ENCODE peak calls at places on chromosomes 2 and 18, in seven cellular contexts. H, W, P, N, V, Z and C are unnamed samples.

GRCh38 chr2:55357907-55358306 is 61.7 kb downstream of the CCDC88A start:
- DNase-seq in W (no peak), Z (no peak), V (no peak), P (no peak), H (no peak), N (no peak), C (no peak)

GRCh38 chr2:203690110-203691047 is 16.1 kb upstream of the CD28 start:
- DNase-seq in P (no peak), V (no peak), W (no peak), H (no peak), N (no peak), Z (no peak), C (no peak)

GRCh38 chr18:3451166-3451988 is 1.4 kb downstream of the TGIF1 start:
- DNase-seq in W (peak; percentile 89), Z (peak; percentile 86), H (no peak), P (no peak), V (no peak), N (peak; percentile 80), C (peak; percentile 39)

GRCh38 chr18:58649966-58650816 is 21.1 kb upstream of the MALT1 start:
- DNase-seq in Z (no peak), V (no peak), H (no peak), P (peak; percentile 80), W (no peak), N (no peak), C (no peak)

GRCh38 chr2:215702116-215702905 is 266.4 kb upstream of the FN1 start:
- DNase-seq in Z (no peak), P (no peak), V (no peak), N (peak; percentile 80), W (no peak), H (no peak), C (no peak)

GRCh38 chr18:21760321-21760720 is 19.7 kb downstream of the MIB1 start:
- DNase-seq in N (no peak), V (no peak), P (no peak), H (no peak), Z (no peak), W (no peak), C (no peak)

GRCh38 chr18:76371804-76372203 is 123.2 kb downstream of the ZNF516 start:
- DNase-seq in H (no peak), W (no peak), V (no peak), N (no peak), P (no peak), Z (no peak), C (no peak)

GRCh38 chr2:62604336-62604735 is 98.3 kb upstream of the TMEM17 start:
- DNase-seq in V (no peak), N (no peak), Z (no peak), H (no peak), P (no peak), W (no peak), C (no peak)

GRCh38 chr2:10387033-10387432 is 61.1 kb downstream of the ODC1 start:
- DNase-seq in P (no peak), N (no peak), H (no peak), W (no peak), V (no peak), Z (no peak), C (peak; percentile 13)

GRCh38 chr2:27738349-27739057 is 33.0 kb upstream of the MRPL33 start:
- DNase-seq in W (no peak), V (no peak), N (peak; percentile 86), P (no peak), H (no peak), Z (no peak), C (no peak)

GRCh38 chr2:69625078-69625788 is 18.3 kb downstream of the AAK1 start:
- DNase-seq in H (no peak), Z (no peak), N (peak; percentile 36), V (no peak), W (peak; percentile 32), P (no peak), C (no peak)

GRCh38 chr2:25383806-25384205 is 42.1 kb upstream of the DNMT3A start:
- DNase-seq in N (no peak), V (no peak), W (no peak), Z (no peak), P (no peak), H (no peak), C (no peak)

GRCh38 chr2:182259629-182260150 is 167.1 kb downstream of the PDE1A start:
- DNase-seq in W (no peak), P (no peak), Z (no peak), V (no peak), N (no peak), H (no peak), C (no peak)

GRCh38 chr18:76952747-76953146 is 130.4 kb downstream of the ZNF236 start:
- DNase-seq in W (no peak), H (no peak), Z (no peak), P (no peak), N (no peak), V (no peak), C (no peak)

GRCh38 chr2:207252979-207253640 is 87.4 kb upstream of the KLF7 start:
- DNase-seq in Z (peak; percentile 56), N (no peak), W (no peak), V (no peak), H (no peak), P (no peak), C (no peak)

GRCh38 chr2:95025406-95026319 is at the start of gene MAL:
- DNase-seq in W (peak; percentile 44), P (no peak), H (no peak), N (no peak), V (no peak), Z (peak; percentile 49), C (no peak)

GRCh38 chr18:68735498-68736343 is 20.8 kb upstream of the TMX3 start:
- DNase-seq in W (peak; percentile 19), P (no peak), Z (peak; percentile 58), H (peak; percentile 23), N (peak; percentile 28), V (no peak), C (peak; percentile 53)

GRCh38 chr2:44753552-44754285 is 187.8 kb upstream of the SIX3 start:
- DNase-seq in P (peak; percentile 64), W (no peak), N (no peak), Z (peak; percentile 58), V (no peak), H (no peak), C (no peak)

GRCh38 chr18:41809652-41810051 is 145.4 kb upstream of the PIK3C3 start:
- DNase-seq in H (no peak), P (no peak), Z (no peak), W (no peak), N (no peak), V (no peak), C (no peak)

GRCh38 chr18:56298935-56299334 is 339.5 kb downstream of the TXNL1 start:
- DNase-seq in P (no peak), V (no peak), H (no peak), N (no peak), Z (no peak), W (peak; percentile 10), C (no peak)

GRCh38 chr2:120999374-121000097 is 263.9 kb downstream of the GLI2 start:
- DNase-seq in V (no peak), H (no peak), Z (no peak), N (no peak), W (no peak), P (no peak), C (no peak)

GRCh38 chr2:108347786-108348185 is 30.0 kb upstream of the SULT1C4 start:
- DNase-seq in P (no peak), H (no peak), W (no peak), N (no peak), V (no peak), Z (no peak), C (no peak)

GRCh38 chr18:70469916-70470315 is 181.1 kb downstream of the SOCS6 start:
- DNase-seq in V (no peak), P (no peak), W (no peak), N (no peak), Z (peak; percentile 65), H (no peak), C (no peak)

GRCh38 chr2:1688161-1688560 is 56.2 kb downstream of the PXDN start:
- DNase-seq in V (no peak), Z (no peak), H (no peak), N (no peak), P (no peak), W (no peak), C (no peak)

GRCh38 chr18:38751897-38752296 is 1186.3 kb upstream of the CELF4 start:
- DNase-seq in H (no peak), W (no peak), N (no peak), Z (no peak), P (no peak), V (no peak), C (peak; percentile 5)

GRCh38 chr2:149383340-149383739 is 53.0 kb downstream of the LYPD6 start:
- DNase-seq in P (no peak), W (no peak), N (no peak), H (no peak), V (no peak), Z (peak; percentile 10), C (no peak)
- TF ChIP-seq JUND in P (no peak), W (no peak), N (no peak), H (no peak), V (no peak), Z (peak; percentile 45), C (no peak)

DNA sequence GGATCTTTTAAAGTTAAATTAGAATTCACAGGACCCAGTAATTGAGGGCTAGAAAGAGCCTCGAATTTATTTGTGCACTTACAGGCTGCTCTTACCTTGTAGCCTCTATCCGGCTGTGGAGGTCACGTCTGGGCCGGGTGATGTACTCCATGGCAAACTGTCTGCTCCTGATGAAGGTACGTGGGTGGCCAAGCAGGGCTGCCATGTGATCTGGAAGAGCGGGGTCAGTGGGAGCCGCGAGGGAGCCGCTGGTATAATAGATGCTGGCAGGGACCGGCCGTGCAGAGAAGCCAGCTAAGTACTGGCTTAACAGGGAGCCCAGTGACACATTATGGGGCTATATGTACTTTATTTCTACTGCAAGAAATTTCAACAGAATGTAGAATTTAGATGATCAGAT is 59.2 kb downstream of the ADI1 start:
- DNase-seq in P (no peak), H (no peak), W (no peak), N (no peak), V (no peak), Z (no peak), C (no peak)
- TF ChIP-seq JUND in P (no peak), H (no peak), W (no peak), N (no peak), V (no peak), Z (no peak), C (no peak)

GRCh38 chr2:223971731-223972130 is 14.5 kb downstream of the MRPL44 start:
- DNase-seq in P (no peak), V (no peak), Z (no peak), N (no peak), H (no peak), W (no peak), C (no peak)

GRCh38 chr2:223969315-223969714 is 12.1 kb downstream of the MRPL44 start:
- DNase-seq in H (no peak), V (no peak), N (no peak), Z (no peak), P (no peak), W (no peak), C (no peak)

GRCh38 chr2:223970343-223971128 is 13.3 kb downstream of the MRPL44 start:
- DNase-seq in P (no peak), N (peak; percentile 66), H (peak; percentile 49), W (peak; percentile 14), V (no peak), Z (peak; percentile 48), C (peak; percentile 62)

GRCh38 chr2:223967981-223968380 is 10.7 kb downstream of the MRPL44 start:
- DNase-seq in H (no peak), N (no peak), Z (no peak), W (no peak), P (no peak), V (no peak), C (no peak)

GRCh38 chr2:223969856-223970255 is 12.6 kb downstream of the MRPL44 start:
- DNase-seq in V (no peak), H (no peak), W (no peak), Z (no peak), P (no peak), N (no peak), C (no peak)
- TF ChIP-seq JUND in V (no peak), H (no peak), W (no peak), Z (no peak), P (no peak), N (no peak), C (no peak)

GRCh38 chr2:129460643-129461198 is 518.7 kb upstream of the RAB6C start:
- DNase-seq in Z (no peak), H (no peak), W (no peak), N (no peak), P (no peak), V (no peak), C (no peak)
- TF ChIP-seq JUND in Z (no peak), H (no peak), W (no peak), N (no peak), P (no peak), V (no peak), C (no peak)